ENCODE peak calls at places on chromosomes 13 and 19, in seven cellular contexts. U is right atrium auricular region; C is fibroblast of lung; O is Karpas-422; I is stimulated activated CD8-positive, alpha-beta memory T cell treated with anti-CD3 and anti-CD28 coated beads, Interleukin-12 subunit alpha, Interleukin-12 subunit beta, amount 100 ng/mL, for 4 hours; V is GM04504; R is stimulated activated CD4-positive, alpha-beta T cell treated with anti-CD3 and anti-CD28 coated beads, Interleukin-1b, Interleukin-23, amount 100 ng/mL, for 1 hour. S is an unnamed sample.

GRCh38 chr13:41465215-41465907 is 8.0 kb downstream of the RGCC start:
- DNase-seq in U (no peak), C (peak), O (no peak), I (peak), V (peak), R (peak), S (peak)

GRCh38 chr13:99228737-99229691 is 28.4 kb downstream of the UBAC2 start:
- DNase-seq in U (no peak), C (peak), O (peak), I (no peak), V (peak), R (no peak), S (peak)

GRCh38 chr13:59914556-59914955 is 249.2 kb downstream of the DIAPH3 start:
- DNase-seq in U (no peak), C (no peak), O (no peak), I (no peak), V (no peak), R (no peak), S (peak)

GRCh38 chr13:40485611-40486517 is 180.6 kb downstream of the FOXO1 start:
- DNase-seq in U (no peak), C (no peak), O (no peak), I (peak), V (no peak), R (peak), S (no peak)

GRCh38 chr13:50222569-50223332 is 207.5 kb downstream of the KCNRG start:
- DNase-seq in U (peak), C (peak), O (no peak), I (no peak), V (peak), R (no peak), S (peak)

GRCh38 chr19:16022681-16023557 is 53.4 kb upstream of the TPM4 start:
- DNase-seq in U (no peak), C (no peak), O (no peak), I (no peak), V (no peak), R (no peak), S (no peak)

GRCh38 chr19:41350735-41351338 is 2.9 kb downstream of the TGFB1 start:
- DNase-seq in U (no peak), C (no peak), O (no peak), I (no peak), V (no peak), R (no peak), S (no peak)

GRCh38 chr19:12800873-12801465 is 631 bp downstream of the PRDX2 start:
- DNase-seq in U (no peak), C (no peak), O (peak), I (no peak), V (no peak), R (no peak), S (no peak)

GRCh38 chr19:4582112-4582553 is 22.6 kb upstream of the SEMA6B start:
- DNase-seq in U (no peak), C (no peak), O (no peak), I (no peak), V (no peak), R (no peak), S (no peak)

GRCh38 chr19:12785431-12786011 is 5.8 kb upstream of the JUNB start:
- DNase-seq in U (no peak), C (no peak), O (peak), I (no peak), V (no peak), R (no peak), S (no peak)

GRCh38 chr19:17337675-17338439 is 504 bp downstream of the GTPBP3 start:
- DNase-seq in U (no peak), C (no peak), O (peak), I (no peak), V (no peak), R (no peak), S (no peak)

GRCh38 chr13:76503756-76504155 is 382.4 kb downstream of the KCTD12 start:
- DNase-seq in U (no peak), C (no peak), O (no peak), I (no peak), V (no peak), R (no peak), S (peak)

GRCh38 chr13:24713022-24713421 is 32.8 kb downstream of the ATP12A start:
- DNase-seq in U (no peak), C (no peak), O (no peak), I (no peak), V (no peak), R (no peak), S (peak)

GRCh38 chr19:42555317-42555716 is 27.0 kb upstream of the CEACAM1 start:
- DNase-seq in U (peak), C (no peak), O (no peak), I (no peak), V (no peak), R (no peak), S (no peak)

GRCh38 chr13:27004866-27005265 is 166.7 kb downstream of the USP12 start:
- DNase-seq in U (no peak), C (no peak), O (no peak), I (no peak), V (no peak), R (no peak), S (no peak)

GRCh38 chr19:3389876-3390361 is 23.5 kb downstream of the NFIC start:
- DNase-seq in U (no peak), C (peak), O (no peak), I (no peak), V (no peak), R (no peak), S (peak)

GRCh38 chr13:111917901-111918300 is 149.0 kb upstream of the SOX1 start:
- DNase-seq in U (no peak), C (no peak), O (no peak), I (no peak), V (no peak), R (no peak), S (no peak)

GRCh38 chr13:20983386-20983785 is 78.0 kb downstream of the LATS2 start:
- DNase-seq in U (peak), C (no peak), O (no peak), I (no peak), V (no peak), R (no peak), S (no peak)

GRCh38 chr13:29619995-29620394 is 24.5 kb upstream of the SLC7A1 start:
- DNase-seq in U (no peak), C (no peak), O (no peak), I (no peak), V (no peak), R (no peak), S (no peak)

GRCh38 chr19:2952953-2953481 is 8.2 kb upstream of the ZNF77 start:
- DNase-seq in U (no peak), C (no peak), O (no peak), I (no peak), V (no peak), R (no peak), S (no peak)

GRCh38 chr19:17511724-17512573 is 500 bp downstream of the PGLS start:
- DNase-seq in U (peak), C (peak), O (peak), I (peak), V (peak), R (peak), S (peak)

GRCh38 chr19:50003810-50004419 is 21.3 kb downstream of the VRK3 start:
- DNase-seq in U (peak), C (peak), O (no peak), I (no peak), V (peak), R (no peak), S (peak)

GRCh38 chr13:77033717-77034302 is 6.9 kb upstream of the FBXL3 start:
- DNase-seq in U (no peak), C (no peak), O (no peak), I (no peak), V (no peak), R (no peak), S (no peak)

GRCh38 chr19:27776524-27776923 is 1436.4 kb downstream of the UQCRFS1 start:
- DNase-seq in U (no peak), C (no peak), O (no peak), I (no peak), V (no peak), R (no peak), S (no peak)

GRCh38 chr13:22561581-22561980 is 619.2 kb upstream of the SGCG start:
- DNase-seq in U (no peak), C (no peak), O (no peak), I (no peak), V (no peak), R (no peak), S (peak)

GRCh38 chr19:30315159-30315558 is 57.0 kb upstream of the ZNF536 start:
- DNase-seq in U (no peak), C (no peak), O (no peak), I (no peak), V (no peak), R (no peak), S (no peak)

GRCh38 chr13:106415971-106416370 is 119.5 kb downstream of the EFNB2 start:
- DNase-seq in U (no peak), C (no peak), O (no peak), I (no peak), V (no peak), R (no peak), S (no peak)

GRCh38 chr19:47755762-47756626 is 10.6 kb downstream of the NOP53 start:
- DNase-seq in U (no peak), C (no peak), O (no peak), I (no peak), V (no peak), R (no peak), S (no peak)

GRCh38 chr19:28245937-28246336 is 967.0 kb downstream of the UQCRFS1 start:
- DNase-seq in U (no peak), C (no peak), O (no peak), I (no peak), V (no peak), R (no peak), S (no peak)

GRCh38 chr19:31338069-31338767 is 11.0 kb downstream of the TSHZ3 start:
- DNase-seq in U (peak), C (peak), O (peak), I (no peak), V (no peak), R (no peak), S (peak)

GRCh38 chr19:34363094-34363493 is 1.9 kb upstream of the GPI start:
- DNase-seq in U (no peak), C (no peak), O (no peak), I (no peak), V (no peak), R (no peak), S (no peak)

GRCh38 chr13:112056284-112056727 is 10.6 kb upstream of the SOX1 start:
- DNase-seq in U (no peak), C (no peak), O (no peak), I (no peak), V (no peak), R (no peak), S (no peak)

GRCh38 chr19:50314724-50315700 is 14.2 kb downstream of the KCNC3 start:
- DNase-seq in U (no peak), C (no peak), O (no peak), I (no peak), V (no peak), R (no peak), S (no peak)

GRCh38 chr13:31749929-31750328 is 10.6 kb downstream of the RXFP2 start:
- DNase-seq in U (no peak), C (peak), O (peak), I (no peak), V (peak), R (no peak), S (peak)